ENCODE peak calls at places on chromosomes 12 and 14, in six cellular contexts. One of them, this sample, is unnamed.

GRCh38 chr14:58073516-58073915 is 78.5 kb downstream of the ARMH4 start:
- DNase-seq in lower leg skin: no peak
- DNase-seq in GM12892: no peak
- DNase-seq in D341Med: no peak
- DNase-seq in Right ventricle myocardium superior: no peak
- DNase-seq in naive thymus-derived CD4-positive, alpha-beta T cell: no peak
- DNase-seq in this sample: no peak

GRCh38 chr14:102507026-102507860 is 2.3 kb downstream of the ANKRD9 start:
- DNase-seq in GM12892: no peak
- DNase-seq in Right ventricle myocardium superior: no peak
- DNase-seq in D341Med: no peak
- DNase-seq in naive thymus-derived CD4-positive, alpha-beta T cell: no peak
- DNase-seq in lower leg skin: no peak
- DNase-seq in this sample: no peak

GRCh38 chr12:48001426-48002178 is 2.7 kb downstream of the COL2A1 start:
- DNase-seq in naive thymus-derived CD4-positive, alpha-beta T cell: peak; percentile 18
- DNase-seq in lower leg skin: peak; percentile 88
- DNase-seq in GM12892: peak; percentile 33
- DNase-seq in Right ventricle myocardium superior: peak; percentile 67
- DNase-seq in D341Med: peak; percentile 83
- DNase-seq in this sample: peak; percentile 58

GRCh38 chr14:58808828-58809227 is 171.1 kb downstream of the DACT1 start:
- DNase-seq in D341Med: no peak
- DNase-seq in naive thymus-derived CD4-positive, alpha-beta T cell: no peak
- DNase-seq in Right ventricle myocardium superior: no peak
- DNase-seq in GM12892: no peak
- DNase-seq in lower leg skin: no peak
- DNase-seq in this sample: no peak

GRCh38 chr14:68755016-68755353 is 37.9 kb downstream of the ZFP36L1 start:
- DNase-seq in lower leg skin: no peak
- DNase-seq in GM12892: no peak
- DNase-seq in Right ventricle myocardium superior: no peak
- DNase-seq in D341Med: no peak
- DNase-seq in naive thymus-derived CD4-positive, alpha-beta T cell: no peak
- DNase-seq in this sample: no peak

GRCh38 chr12:90969851-90970250 is 14.9 kb upstream of the CCER1 start:
- DNase-seq in GM12892: no peak
- DNase-seq in lower leg skin: no peak
- DNase-seq in D341Med: no peak
- DNase-seq in Right ventricle myocardium superior: no peak
- DNase-seq in naive thymus-derived CD4-positive, alpha-beta T cell: no peak
- DNase-seq in this sample: no peak

GRCh38 chr12:72230589-72230988 is 41.6 kb upstream of the TRHDE start:
- DNase-seq in D341Med: no peak
- DNase-seq in naive thymus-derived CD4-positive, alpha-beta T cell: no peak
- DNase-seq in GM12892: no peak
- DNase-seq in lower leg skin: no peak
- DNase-seq in Right ventricle myocardium superior: no peak
- DNase-seq in this sample: no peak

GRCh38 chr12:52945389-52946232 is 3.3 kb upstream of the KRT18 start:
- DNase-seq in Right ventricle myocardium superior: no peak
- DNase-seq in naive thymus-derived CD4-positive, alpha-beta T cell: no peak
- DNase-seq in lower leg skin: no peak
- DNase-seq in D341Med: no peak
- DNase-seq in GM12892: no peak
- DNase-seq in this sample: no peak

GRCh38 chr14:78023112-78023511 is 147.1 kb upstream of the NRXN3 start:
- DNase-seq in GM12892: no peak
- DNase-seq in lower leg skin: no peak
- DNase-seq in Right ventricle myocardium superior: no peak
- DNase-seq in D341Med: no peak
- DNase-seq in naive thymus-derived CD4-positive, alpha-beta T cell: no peak
- DNase-seq in this sample: no peak

GRCh38 chr14:68513137-68513536 is 279.7 kb downstream of the ZFP36L1 start:
- DNase-seq in GM12892: no peak
- DNase-seq in D341Med: no peak
- DNase-seq in lower leg skin: peak; percentile 86
- DNase-seq in Right ventricle myocardium superior: no peak
- DNase-seq in naive thymus-derived CD4-positive, alpha-beta T cell: no peak
- DNase-seq in this sample: no peak

GRCh38 chr12:88062464-88062863 is 33.3 kb upstream of the C12orf50 start:
- DNase-seq in D341Med: no peak
- DNase-seq in naive thymus-derived CD4-positive, alpha-beta T cell: no peak
- DNase-seq in lower leg skin: no peak
- DNase-seq in GM12892: no peak
- DNase-seq in Right ventricle myocardium superior: no peak
- DNase-seq in this sample: no peak

GRCh38 chr12:93146278-93146939 is 217.3 kb upstream of the EEA1 start:
- DNase-seq in GM12892: no peak
- DNase-seq in D341Med: no peak
- DNase-seq in lower leg skin: no peak
- DNase-seq in naive thymus-derived CD4-positive, alpha-beta T cell: no peak
- DNase-seq in Right ventricle myocardium superior: no peak
- DNase-seq in this sample: peak; percentile 24

This sample was measured in BE2C.